ENCODE peak calls at places on chromosomes 16 and 17, in five cellular contexts. A, P, K, I and E are unnamed samples.
A peak's percentile ranks its signal among the peaks of the same experiment; 100 is the strongest.

GRCh38 chr16:66069576-66069975 is 296.9 kb upstream of the CDH5 start:
- DNase-seq in P (no peak), K (no peak), A (no peak), I (no peak), E (no peak)

GRCh38 chr17:75344664-75345063 is 55.4 kb upstream of the SLC25A19 start:
- DNase-seq in K (no peak), P (no peak), A (no peak), I (no peak), E (no peak)

GRCh38 chr16:81158964-81159363 is 62.8 kb upstream of the GCSH start:
- DNase-seq in A (no peak), I (no peak), K (no peak), P (no peak), E (no peak)

GRCh38 chr17:72916991-72917390 is 175.5 kb downstream of the SLC39A11 start:
- DNase-seq in I (no peak), K (no peak), P (no peak), A (no peak), E (no peak)

GRCh38 chr16:84199861-84200260 is 8.9 kb downstream of the ADAD2 start:
- DNase-seq in K (no peak), P (no peak), A (peak; percentile 58), I (no peak), E (no peak)

GRCh38 chr16:67930678-67931211 is 917 bp downstream of the CTRL start:
- DNase-seq in A (no peak), I (no peak), P (no peak), K (no peak), E (peak; percentile 54)

GRCh38 chr17:50132104-50132794 is 2.3 kb upstream of the SAMD14 start:
- DNase-seq in A (no peak), K (no peak), P (no peak), I (no peak), E (no peak)

GRCh38 chr17:4048218-4048617 is 84.0 kb upstream of the ATP2A3 start:
- DNase-seq in K (no peak), A (no peak), I (no peak), P (no peak), E (no peak)

GRCh38 chr16:72532896-72533295 is 360.9 kb upstream of the PMFBP1 start:
- DNase-seq in P (no peak), A (no peak), K (no peak), I (peak; percentile 20), E (no peak)

GRCh38 chr16:17273142-17273561 is 197.6 kb downstream of the XYLT1 start:
- DNase-seq in K (no peak), A (peak; percentile 41), I (peak; percentile 95), P (no peak), E (peak; percentile 56)

GRCh38 chr16:73228649-73229048 is 180.7 kb upstream of the ZFHX3 start:
- DNase-seq in P (no peak), K (peak; percentile 31), I (peak; percentile 94), A (no peak), E (no peak)

GRCh38 chr16:31453255-31454204 is 5.8 kb upstream of the ARMC5 start:
- DNase-seq in A (peak; percentile 68), I (peak; percentile 41), K (no peak), P (no peak), E (no peak)

GRCh38 chr16:17780181-17780580 is 309.4 kb upstream of the XYLT1 start:
- DNase-seq in P (no peak), K (no peak), A (no peak), I (no peak), E (no peak)

GRCh38 chr17:65092262-65092661 is 35.7 kb upstream of the GNA13 start:
- DNase-seq in P (no peak), I (no peak), A (no peak), K (no peak), E (no peak)

GRCh38 chr17:14580494-14580893 is 279.6 kb downstream of the HS3ST3B1 start:
- DNase-seq in K (no peak), I (no peak), A (no peak), P (no peak), E (no peak)

GRCh38 chr17:41793749-41794602 is 7.5 kb upstream of the JUP start:
- DNase-seq in P (no peak), I (no peak), A (no peak), K (no peak), E (no peak)

GRCh38 chr16:73545713-73546112 is 497.8 kb upstream of the ZFHX3 start:
- DNase-seq in I (no peak), A (no peak), P (no peak), K (no peak), E (no peak)

GRCh38 chr17:19716108-19717030 is at the start of gene SLC47A2:
- DNase-seq in A (no peak), I (no peak), K (peak; percentile 46), P (no peak), E (peak; percentile 39)
- H3K27ac ChIP-seq in A (no peak within 1 kb of the TSS), I (no peak within 1 kb of the TSS), K (no peak within 1 kb of the TSS), P (peak within 1 kb of the TSS; percentile 63), E (no peak within 1 kb of the TSS)

GRCh38 chr17:35460354-35460851 is 11.8 kb upstream of the SLFN13 start:
- DNase-seq in K (peak; percentile 13), P (no peak), I (no peak), A (no peak), E (peak; percentile 81)
- H3K4me3 ChIP-seq in K (peak overlapping the region; percentile 44), P (peak overlapping the region; percentile 32), I (no peak overlapping the region), A (no peak overlapping the region), E (no peak overlapping the region)

DNA sequence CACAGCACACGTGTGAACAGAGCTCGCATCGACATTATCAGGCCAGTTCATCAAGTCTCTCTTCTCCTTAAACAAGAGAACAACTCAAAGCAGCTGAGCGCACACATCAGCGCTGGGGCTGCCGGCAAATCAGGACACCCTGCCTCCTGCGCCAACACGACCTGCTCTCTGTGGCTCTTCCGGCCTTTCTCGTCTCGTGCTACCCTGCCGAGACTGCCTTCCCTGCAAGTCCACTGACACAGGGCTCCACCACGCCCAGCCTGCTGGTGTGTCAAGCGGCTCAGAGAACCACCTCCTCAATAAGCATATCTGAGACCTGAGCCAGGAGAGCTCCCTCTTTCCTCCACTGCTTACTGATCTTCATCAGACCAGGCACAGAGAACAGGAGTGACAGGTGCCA is 96.9 kb downstream of the ZNF778 start:
- DNase-seq in A (no peak), K (no peak), I (no peak), P (no peak), E (peak; percentile 43)
- TF ChIP-seq CTCF in A (no peak), K (no peak), I (no peak), P (no peak), E (no peak)

DNA sequence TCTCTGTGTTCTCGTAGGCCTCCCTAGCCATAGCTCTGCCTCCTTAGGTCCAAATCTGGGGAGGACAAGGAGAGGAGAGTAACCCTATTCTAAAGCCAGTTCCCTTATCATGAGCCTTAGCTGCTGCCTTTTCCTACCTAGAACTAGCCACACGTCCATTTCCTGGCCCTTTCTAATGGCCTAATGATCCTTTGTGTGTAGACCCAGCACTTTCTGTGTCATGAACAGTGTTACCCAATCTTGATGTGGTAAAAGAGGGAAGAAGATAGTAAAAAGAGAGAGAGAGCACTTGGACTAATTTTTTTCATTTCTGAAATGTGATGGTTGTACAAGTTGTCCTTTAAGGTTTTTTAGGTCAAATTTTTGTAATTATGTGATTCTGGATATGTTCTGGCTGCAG is 18.1 kb downstream of the CASC3 start:
- DNase-seq in A (no peak), I (no peak), K (no peak), P (no peak), E (no peak)
- H3K27ac ChIP-seq in A (no peak overlapping the region), I (no peak overlapping the region), K (no peak overlapping the region), P (peak overlapping the region; percentile 27), E (no peak overlapping the region)

DNA sequence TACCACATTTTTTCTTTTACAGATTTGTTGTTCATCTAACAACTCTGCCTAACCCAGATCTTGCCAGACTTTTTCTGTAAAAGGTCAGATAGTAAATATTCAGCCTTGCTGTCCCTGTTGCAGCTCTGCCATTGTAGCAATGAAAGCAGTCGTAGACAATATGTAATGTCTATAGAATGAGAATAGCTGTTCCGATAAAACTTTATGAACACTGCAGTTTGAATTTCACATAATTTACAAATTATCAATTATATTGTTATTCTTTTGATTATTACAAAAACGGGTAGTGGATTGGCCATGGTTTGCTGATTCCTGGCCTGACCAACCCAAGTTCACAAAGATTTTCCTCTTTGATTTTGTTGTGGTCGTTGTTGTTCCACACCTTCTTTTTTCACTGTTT is 2.9 kb downstream of the LRRC37B start:
- DNase-seq in A (no peak), P (no peak), I (no peak), K (no peak), E (no peak)
- H3K4me3 ChIP-seq in A (no peak overlapping the region), P (no peak overlapping the region), I (no peak overlapping the region), K (no peak overlapping the region), E (no peak overlapping the region)

DNA sequence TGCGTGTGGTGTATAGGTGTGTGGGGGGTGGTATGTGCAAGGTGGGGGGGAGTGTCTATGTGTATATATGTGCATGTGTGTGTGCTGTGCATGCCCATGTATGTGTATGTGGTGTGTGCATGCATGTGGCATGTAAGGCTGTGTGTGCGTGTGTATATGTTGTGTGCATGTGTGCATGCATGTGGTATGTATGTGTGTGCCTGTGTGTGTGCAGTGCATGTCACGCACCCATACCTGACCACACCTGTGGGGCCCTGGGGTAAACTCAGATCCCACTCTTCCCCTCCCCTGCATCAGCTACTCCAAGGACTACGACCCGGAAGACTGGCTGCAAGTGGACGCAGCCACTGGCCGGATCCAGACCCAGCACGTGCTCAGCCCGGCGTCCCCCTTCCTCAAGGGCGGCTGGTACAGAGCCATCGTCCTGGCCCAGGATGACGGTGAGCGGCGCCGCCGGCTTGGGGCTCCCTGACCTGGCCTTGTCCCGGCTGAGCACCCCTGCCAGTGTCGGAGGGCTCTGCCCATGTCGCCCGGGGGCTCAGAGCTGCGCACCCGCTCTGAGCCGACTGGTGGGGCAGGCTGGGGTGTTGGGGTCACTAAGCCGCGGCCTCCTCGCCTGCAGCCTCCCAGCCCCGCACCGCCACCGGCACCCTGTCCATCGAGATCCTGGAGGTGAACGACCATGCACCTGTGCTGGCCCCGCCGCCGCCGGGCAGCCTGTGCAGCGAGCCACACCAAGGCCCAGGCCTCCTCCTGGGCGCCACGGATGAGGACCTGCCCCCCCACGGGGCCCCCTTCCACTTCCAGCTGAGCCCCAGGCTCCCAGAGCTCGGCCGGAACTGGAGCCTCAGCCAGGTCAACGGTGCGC is 9.1 kb downstream of the SLC22A31 start:
- DNase-seq in A (no peak), P (no peak), I (no peak), K (no peak), E (no peak)
- TF ChIP-seq CTCF in A (no peak), P (no peak), I (no peak), K (no peak), E (no peak)